ENCODE peak calls at places on chromosomes 7 and 10, in five cellular contexts. J is stomach, H is testis, P is OCI-LY7, A is fibroblast of pulmonary artery. O is an unnamed sample.

GRCh38 chr7:119935418-119936025 is 337.5 kb upstream of the KCND2 start:
- DNase-seq in J (no peak), H (no peak), P (peak; percentile 30), A (peak; percentile 71), O (peak; percentile 44)

GRCh38 chr10:132464256-132465192 is 67.5 kb downstream of the PWWP2B start:
- DNase-seq in J (peak; percentile 93), H (peak; percentile 90), P (no peak), A (peak; percentile 43), O (no peak)

GRCh38 chr7:50303082-50303893 is 1.2 kb upstream of the IKZF1 start:
- DNase-seq in J (no peak), H (no peak), P (no peak), A (no peak), O (no peak)

GRCh38 chr10:86250399-86250798 is 116.2 kb downstream of the GRID1 start:
- DNase-seq in J (no peak), H (no peak), P (no peak), A (no peak), O (no peak)

GRCh38 chr7:148944935-148945934 is 61.1 kb upstream of the EZH2 start:
- DNase-seq in J (no peak), H (no peak), P (no peak), A (peak; percentile 85), O (no peak)

GRCh38 chr7:51290702-51291290 is 25.8 kb downstream of the COBL start:
- DNase-seq in J (no peak), H (no peak), P (no peak), A (no peak), O (no peak)

GRCh38 chr10:133439517-133440461 is 14.0 kb upstream of the SCART1 start:
- DNase-seq in J (no peak), H (no peak), P (no peak), A (no peak), O (no peak)

GRCh38 chr7:85094046-85094720 is 92.7 kb downstream of the SEMA3D start:
- DNase-seq in J (no peak), H (peak; percentile 55), P (no peak), A (peak; percentile 90), O (no peak)

GRCh38 chr10:78038791-78039547 is 5.3 kb downstream of the RPS24 start:
- DNase-seq in J (no peak), H (no peak), P (no peak), A (no peak), O (no peak)

GRCh38 chr10:125707852-125708468 is 11.5 kb upstream of the EDRF1 start:
- DNase-seq in J (no peak), H (no peak), P (no peak), A (no peak), O (no peak)

GRCh38 chr10:18665815-18666558 is 6.8 kb downstream of the ARL5B start:
- DNase-seq in J (no peak), H (no peak), P (no peak), A (no peak), O (no peak)

GRCh38 chr7:83105948-83106347 is 56.7 kb downstream of the PCLO start:
- DNase-seq in J (no peak), H (no peak), P (no peak), A (no peak), O (no peak)

GRCh38 chr10:31426425-31426824 is 107.4 kb downstream of the ZEB1 start:
- DNase-seq in J (no peak), H (no peak), P (no peak), A (peak; percentile 92), O (peak; percentile 10)

GRCh38 chr7:4212376-4212775 is 469.7 kb upstream of the FOXK1 start:
- DNase-seq in J (no peak), H (no peak), P (no peak), A (no peak), O (no peak)

GRCh38 chr7:67764312-67764711 is 767.7 kb downstream of the TYW1 start:
- DNase-seq in J (no peak), H (no peak), P (no peak), A (no peak), O (no peak)

GRCh38 chr7:46908770-46909169 is 673.1 kb downstream of the TNS3 start:
- DNase-seq in J (no peak), H (no peak), P (no peak), A (peak; percentile 87), O (no peak)

GRCh38 chr7:107479303-107479702 is 9.4 kb downstream of the GPR22 start:
- DNase-seq in J (no peak), H (no peak), P (no peak), A (no peak), O (no peak)

GRCh38 chr10:75396861-75397570 is 4.5 kb downstream of the ZNF503 start:
- DNase-seq in J (peak; percentile 50), H (no peak), P (no peak), A (no peak), O (no peak)

GRCh38 chr10:74207681-74208080 is 56.7 kb downstream of the ADK start:
- DNase-seq in J (no peak), H (no peak), P (no peak), A (no peak), O (no peak)

GRCh38 chr10:7409045-7409731 is 1.6 kb downstream of the SFMBT2 start:
- DNase-seq in J (no peak), H (peak; percentile 28), P (peak; percentile 45), A (peak; percentile 14), O (no peak)

GRCh38 chr7:30984359-30985107 is 20.8 kb downstream of the GHRHR start:
- DNase-seq in J (peak; percentile 31), H (no peak), P (no peak), A (peak; percentile 24), O (no peak)

GRCh38 chr10:21673668-21674067 is 139.6 kb downstream of the MLLT10 start:
- DNase-seq in J (no peak), H (no peak), P (no peak), A (no peak), O (no peak)

GRCh38 chr7:142733271-142733670 is 16.0 kb upstream of the PRSS1 start:
- DNase-seq in J (no peak), H (no peak), P (peak; percentile 33), A (no peak), O (no peak)

GRCh38 chr10:27741173-27742091 is 4.2 kb downstream of the MKX start:
- DNase-seq in J (no peak), H (no peak), P (no peak), A (no peak), O (no peak)

GRCh38 chr7:87127019-87127418 is 25.2 kb upstream of the DMTF1 start:
- DNase-seq in J (no peak), H (no peak), P (no peak), A (no peak), O (no peak)

GRCh38 chr7:87128883-87129282 is 23.4 kb upstream of the DMTF1 start:
- DNase-seq in J (no peak), H (no peak), P (no peak), A (no peak), O (no peak)

GRCh38 chr7:87129836-87130235 is 22.4 kb upstream of the DMTF1 start:
- DNase-seq in J (no peak), H (no peak), P (no peak), A (no peak), O (no peak)

GRCh38 chr7:87129332-87129731 is 22.9 kb upstream of the DMTF1 start:
- DNase-seq in J (no peak), H (no peak), P (no peak), A (no peak), O (no peak)

DNA sequence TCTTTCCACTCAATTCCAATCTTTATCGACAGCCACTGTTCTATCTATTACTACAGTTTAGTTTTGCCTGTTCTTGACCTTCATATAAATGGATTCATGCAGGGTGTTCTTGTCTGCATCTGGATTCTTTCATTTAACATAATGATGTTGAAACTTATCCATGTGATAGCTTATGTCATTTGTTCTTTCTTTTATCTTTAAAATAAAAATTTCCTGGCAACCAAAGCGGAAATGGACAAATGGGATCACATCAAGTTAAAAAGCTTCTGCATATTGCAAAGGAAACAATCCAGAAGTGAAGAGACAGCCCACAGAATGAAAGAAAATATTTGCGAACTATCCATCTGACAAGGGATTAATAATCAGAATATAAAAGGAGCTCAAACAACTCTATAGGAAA is 20.4 kb upstream of the DMTF1 start:
- DNase-seq in J (no peak), H (no peak), P (no peak), A (peak; percentile 69), O (no peak)
- H3K4me3 ChIP-seq in J (no peak overlapping the region), H (no peak overlapping the region), P (no peak overlapping the region), A (no peak overlapping the region), O (no peak overlapping the region)

GRCh38 chr10:58952747-58953466 is 223.5 kb upstream of the PHYHIPL start:
- DNase-seq in J (peak; percentile 46), H (peak; percentile 83), P (peak; percentile 31), A (peak; percentile 69), O (peak; percentile 3)
- H3K4me3 ChIP-seq in J (no peak overlapping the region), H (no peak overlapping the region), P (no peak overlapping the region), A (no peak overlapping the region), O (no peak overlapping the region)

GRCh38 chr7:130890176-130891020 is 156.4 kb upstream of the KLF14 start:
- DNase-seq in J (no peak), H (no peak), P (no peak), A (no peak), O (no peak)

GRCh38 chr7:130887182-130888016 is 153.4 kb upstream of the KLF14 start:
- DNase-seq in J (no peak), H (no peak), P (no peak), A (peak; percentile 86), O (no peak)

GRCh38 chr7:130888017-130888371 is 154.0 kb upstream of the KLF14 start:
- DNase-seq in J (no peak), H (no peak), P (no peak), A (peak; percentile 48), O (no peak)

GRCh38 chr7:130886438-130887135 is 152.6 kb upstream of the KLF14 start:
- DNase-seq in J (no peak), H (no peak), P (no peak), A (no peak), O (no peak)

DNA sequence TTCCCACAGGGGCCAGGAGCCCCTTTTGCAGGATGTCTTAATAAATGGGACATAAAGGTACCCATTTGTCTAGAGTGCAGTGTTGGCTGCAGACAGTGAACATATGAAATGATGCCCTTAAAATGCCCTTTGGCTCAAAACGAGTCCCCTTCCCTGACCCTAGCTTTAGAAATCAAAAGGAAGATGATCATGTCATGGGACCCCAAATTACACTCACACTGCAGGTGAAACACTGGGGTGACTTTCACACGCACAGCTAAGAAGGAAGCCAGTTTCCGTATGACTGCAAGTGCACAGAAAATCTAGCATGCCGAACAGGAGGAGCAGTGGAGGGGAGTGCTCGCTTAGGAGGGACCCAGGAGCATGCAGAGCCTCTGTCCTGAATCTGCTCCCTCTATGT is 154.5 kb upstream of the KLF14 start:
- DNase-seq in J (no peak), H (no peak), P (no peak), A (no peak), O (no peak)
- H3K4me3 ChIP-seq in J (no peak overlapping the region), H (no peak overlapping the region), P (no peak overlapping the region), A (no peak overlapping the region), O (no peak overlapping the region)

DNA sequence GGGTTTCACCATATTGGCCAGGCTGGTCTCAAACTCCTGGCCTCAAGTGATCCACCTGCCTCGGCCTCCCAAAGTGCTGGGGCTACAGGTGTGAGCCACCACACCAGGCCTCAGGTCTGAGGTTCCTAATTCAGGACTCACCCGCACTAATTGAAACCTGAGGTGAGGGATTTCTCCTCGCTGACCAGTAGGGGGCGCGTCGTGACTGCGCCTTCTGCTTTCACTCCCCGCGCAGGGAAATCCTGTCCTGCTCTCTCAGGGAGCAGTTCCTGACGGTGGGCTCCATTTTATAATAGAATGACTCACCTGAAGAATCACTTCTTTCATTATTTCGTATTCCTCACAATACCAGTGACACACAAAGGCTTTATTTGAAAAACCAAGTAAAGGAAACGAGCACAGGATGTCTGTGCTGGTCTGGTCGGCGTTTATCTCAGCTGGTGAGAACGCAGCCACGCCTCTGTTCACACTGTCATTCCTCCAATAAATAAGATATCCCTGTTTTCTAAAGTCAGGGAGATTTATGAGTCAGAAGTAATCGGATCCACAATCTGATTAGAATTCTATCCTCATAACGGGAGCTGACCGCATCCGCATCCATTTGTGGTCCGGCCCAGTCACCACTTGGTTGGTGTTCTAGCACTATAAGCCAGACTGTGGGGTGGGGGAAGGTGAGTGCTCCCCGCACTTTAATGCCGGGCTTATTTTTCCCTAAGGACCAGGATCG is 35.4 kb downstream of the BAG3 start:
- DNase-seq in J (peak; percentile 78), H (peak; percentile 80), P (peak; percentile 80), A (peak; percentile 93), O (no peak)
- H3K4me3 ChIP-seq in J (peak overlapping the region; percentile 21), H (peak overlapping the region; percentile 15), P (no peak overlapping the region), A (peak overlapping the region; percentile 49), O (no peak overlapping the region)